ENCODE peak calls at places on chromosomes 4 and X, in eight cellular contexts. B is psoas muscle, D is BE2C, X is GM23248, P is iPS DF 6.9, M is endothelial cell of umbilical vein, C is MM.1S, N is suprapubic skin. O is an unnamed sample.

GRCh38 chr4:100461796-100462195 is 56.0 kb downstream of the EMCN start:
- DNase-seq in X (no peak), C (no peak), B (no peak), P (no peak), M (no peak), N (no peak), D (no peak), O (no peak)

GRCh38 chr4:75370582-75370981 is 143.6 kb downstream of the RCHY1 start:
- DNase-seq in X (no peak), D (no peak), M (no peak), B (no peak), N (no peak), C (no peak), P (no peak), O (no peak)

GRCh38 chrX:119503484-119503861 is 35.2 kb downstream of the SLC25A5 start:
- DNase-seq in M (peak), D (no peak), P (no peak), C (no peak), X (peak), B (no peak), N (peak), O (no peak)

GRCh38 chr4:150567070-150567469 is 14.9 kb upstream of the MAB21L2 start:
- DNase-seq in B (no peak), C (no peak), N (no peak), D (no peak), M (no peak), P (no peak), X (no peak), O (no peak)

GRCh38 chr4:79210636-79211049 is 115.2 kb downstream of the NAA11 start:
- DNase-seq in N (no peak), M (no peak), P (no peak), B (no peak), D (no peak), X (no peak), C (no peak), O (no peak)

GRCh38 chr4:138858419-138858818 is 157.2 kb upstream of the NOCT start:
- DNase-seq in D (no peak), N (no peak), X (no peak), P (no peak), B (no peak), M (no peak), C (no peak), O (no peak)

GRCh38 chr4:147633113-147633512 is 15.9 kb downstream of the TMEM184C start:
- DNase-seq in X (no peak), P (no peak), D (no peak), N (no peak), M (no peak), B (no peak), C (no peak), O (no peak)

GRCh38 chr4:54913751-54914526 is 211.5 kb downstream of the KDR start:
- DNase-seq in C (no peak), B (peak), M (peak), X (peak), D (no peak), P (no peak), N (no peak), O (no peak)

GRCh38 chr4:98345838-98346237 is 84.7 kb downstream of the RAP1GDS1 start:
- DNase-seq in M (no peak), X (no peak), P (no peak), D (no peak), C (no peak), N (no peak), B (no peak), O (no peak)

GRCh38 chr4:163556169-163556568 is 61.7 kb downstream of the TMA16 start:
- DNase-seq in C (no peak), P (no peak), X (no peak), N (no peak), D (no peak), B (no peak), M (no peak), O (no peak)

GRCh38 chrX:130196453-130196852 is 24.7 kb downstream of the RAB33A start:
- DNase-seq in M (no peak), P (no peak), C (no peak), N (no peak), X (peak), D (no peak), B (no peak), O (no peak)

GRCh38 chr4:7397206-7398103 is 37.3 kb downstream of the PSAPL1 start:
- DNase-seq in N (peak), D (no peak), C (no peak), B (no peak), P (no peak), M (no peak), X (no peak), O (no peak)

GRCh38 chr4:185079271-185079905 is 61.1 kb downstream of the HELT start:
- DNase-seq in N (no peak), D (no peak), P (no peak), M (no peak), X (no peak), C (no peak), B (no peak), O (no peak)

GRCh38 chr4:148310756-148311155 is 131.5 kb downstream of the NR3C2 start:
- DNase-seq in X (no peak), B (no peak), M (no peak), N (no peak), C (no peak), D (no peak), P (no peak), O (no peak)

GRCh38 chrX:36957425-36958328 is 50.5 kb upstream of the FAM47C start:
- DNase-seq in N (no peak), P (no peak), C (no peak), X (no peak), B (no peak), D (peak), M (peak), O (no peak)

GRCh38 chr4:152103181-152103901 is 342.5 kb upstream of the GATB start:
- DNase-seq in N (no peak), C (no peak), M (no peak), D (no peak), P (no peak), X (no peak), B (no peak), O (no peak)

GRCh38 chr4:152100378-152101201 is 339.8 kb upstream of the GATB start:
- DNase-seq in D (no peak), N (no peak), M (peak), B (no peak), X (no peak), P (no peak), C (no peak), O (peak)

GRCh38 chr4:152101546-152102183 is 340.9 kb upstream of the GATB start:
- DNase-seq in C (no peak), N (no peak), P (no peak), D (no peak), X (no peak), B (no peak), M (no peak), O (no peak)

GRCh38 chr4:152104286-152104685 is 343.5 kb upstream of the GATB start:
- DNase-seq in C (no peak), P (no peak), X (no peak), B (no peak), D (no peak), M (no peak), N (no peak), O (no peak)

GRCh38 chr4:152102184-152103000 is 341.6 kb upstream of the GATB start:
- DNase-seq in X (peak), B (no peak), N (no peak), C (no peak), D (no peak), P (no peak), M (peak), O (no peak)
- H3K4me3 ChIP-seq in X (no peak), B (no peak), N (no peak), C (no peak), D (no peak), P (no peak), M (no peak), O (no peak)

GRCh38 chr4:704971-705277 is 708 bp upstream of the PCGF3 start:
- DNase-seq in M (no peak), B (no peak), P (no peak), C (no peak), D (no peak), N (no peak), X (no peak), O (no peak)
- H3K4me3 ChIP-seq in M (no peak), B (peak), P (no peak), C (no peak), D (peak), N (peak), X (peak), O (peak)

DNA sequence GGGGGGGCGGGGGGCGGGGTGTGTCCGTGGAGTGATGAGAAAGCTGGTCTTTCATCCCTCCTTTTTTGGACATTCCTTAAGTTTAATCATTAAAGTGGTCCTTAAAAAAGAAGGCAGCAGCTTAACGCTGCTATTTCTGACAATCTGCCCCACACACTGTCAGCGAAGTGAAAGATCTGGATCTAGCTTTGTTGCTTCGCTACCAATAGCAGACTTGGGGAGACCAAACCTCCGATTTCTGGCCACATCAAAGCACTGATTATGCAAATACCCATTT is 5.9 kb downstream of the NEUROG2 start:
- DNase-seq in N (no peak), P (no peak), C (no peak), B (no peak), X (no peak), M (no peak), D (no peak), O (no peak)
- H3K4me3 ChIP-seq in N (peak), P (no peak), C (no peak), B (peak), X (peak), M (no peak), D (no peak), O (no peak)

DNA sequence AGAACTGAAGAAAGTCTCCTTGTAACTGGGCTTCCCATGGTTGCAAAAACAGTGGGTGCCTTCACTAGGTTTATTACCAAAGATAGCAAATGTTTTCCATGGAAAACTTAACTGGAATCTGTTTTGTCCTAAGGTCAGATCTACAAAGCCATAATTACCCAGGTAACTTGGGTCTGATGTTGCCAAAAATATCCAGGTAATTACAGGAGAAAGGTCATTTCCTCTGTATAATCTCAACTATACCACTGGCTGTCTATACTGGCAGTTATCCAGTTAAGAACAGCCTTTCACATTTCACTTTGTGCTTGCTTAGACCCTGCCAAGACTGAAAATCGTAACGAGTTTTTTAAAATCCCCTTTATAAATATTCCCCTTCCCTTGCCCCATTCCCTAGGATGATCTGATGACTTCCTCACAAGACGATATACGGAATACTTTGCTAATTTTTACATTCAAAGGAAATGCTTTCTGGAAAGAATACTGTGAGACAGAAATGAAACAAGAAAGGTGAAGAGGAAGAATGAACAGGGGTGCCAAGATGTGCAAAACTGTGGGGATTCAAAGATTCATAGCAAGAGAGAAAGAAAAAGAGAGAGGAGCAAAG is 105.5 kb downstream of the MAML3 start:
- DNase-seq in N (no peak), P (no peak), D (no peak), B (no peak), C (no peak), M (peak), X (no peak), O (no peak)
- H3K4me3 ChIP-seq in N (peak), P (no peak), D (peak), B (peak), C (no peak), M (peak), X (peak), O (peak)

O was measured in Jurkat, Clone E6-1.